ENCODE peak calls at places on chromosomes 6 and 20, in ten cellular contexts. One of them, this sample, is unnamed.

GRCh38 chr20:63955281-63955845 is 853 bp downstream of the UCKL1 start:
- DNase-seq in WERI-Rb-1: no peak
- DNase-seq in PC-3: peak; percentile 35
- DNase-seq in gastrocnemius medialis: peak; percentile 45
- DNase-seq in heart left ventricle: peak; percentile 58
- DNase-seq in left ventricle myocardium inferior: peak; percentile 53
- DNase-seq in HepG2: peak; percentile 33
- DNase-seq in Peyer's patch: peak; percentile 77
- DNase-seq in HCT116: no peak
- DNase-seq in transverse colon: peak; percentile 56
- DNase-seq in this sample: no peak

GRCh38 chr6:166194885-166195860 is 27.5 kb upstream of the TBXT start:
- DNase-seq in Peyer's patch: no peak
- DNase-seq in gastrocnemius medialis: no peak
- DNase-seq in WERI-Rb-1: no peak
- DNase-seq in HepG2: no peak
- DNase-seq in heart left ventricle: no peak
- DNase-seq in HCT116: no peak
- DNase-seq in left ventricle myocardium inferior: no peak
- DNase-seq in PC-3: no peak
- DNase-seq in transverse colon: no peak
- DNase-seq in this sample: no peak

GRCh38 chr6:98286620-98287019 is 547.8 kb upstream of the POU3F2 start:
- DNase-seq in PC-3: no peak
- DNase-seq in HCT116: no peak
- DNase-seq in HepG2: no peak
- DNase-seq in gastrocnemius medialis: no peak
- DNase-seq in left ventricle myocardium inferior: no peak
- DNase-seq in heart left ventricle: no peak
- DNase-seq in Peyer's patch: no peak
- DNase-seq in WERI-Rb-1: no peak
- DNase-seq in transverse colon: no peak
- DNase-seq in this sample: no peak

GRCh38 chr6:11194399-11195274 is 37.8 kb downstream of the NEDD9 start:
- DNase-seq in transverse colon: no peak
- DNase-seq in WERI-Rb-1: no peak
- DNase-seq in PC-3: no peak
- DNase-seq in left ventricle myocardium inferior: no peak
- DNase-seq in heart left ventricle: peak; percentile 46
- DNase-seq in HepG2: no peak
- DNase-seq in gastrocnemius medialis: no peak
- DNase-seq in HCT116: no peak
- DNase-seq in Peyer's patch: no peak
- DNase-seq in this sample: no peak

GRCh38 chr20:24694727-24695528 is 225.5 kb downstream of the SYNDIG1 start:
- DNase-seq in transverse colon: no peak
- DNase-seq in HepG2: no peak
- DNase-seq in PC-3: peak; percentile 18
- DNase-seq in WERI-Rb-1: no peak
- DNase-seq in Peyer's patch: peak; percentile 23
- DNase-seq in heart left ventricle: peak; percentile 46
- DNase-seq in gastrocnemius medialis: no peak
- DNase-seq in left ventricle myocardium inferior: peak; percentile 40
- DNase-seq in HCT116: no peak
- DNase-seq in this sample: no peak

GRCh38 chr6:79949235-79949634 is 1.9 kb upstream of the ELOVL4 start:
- DNase-seq in gastrocnemius medialis: peak; percentile 11
- DNase-seq in transverse colon: peak; percentile 64
- DNase-seq in WERI-Rb-1: peak; percentile 82
- DNase-seq in Peyer's patch: peak; percentile 81
- DNase-seq in PC-3: peak; percentile 66
- DNase-seq in HCT116: peak; percentile 85
- DNase-seq in heart left ventricle: no peak
- DNase-seq in left ventricle myocardium inferior: no peak
- DNase-seq in HepG2: peak; percentile 79
- DNase-seq in this sample: peak; percentile 24

GRCh38 chr6:44593539-44593944 is 206.0 kb downstream of the CDC5L start:
- DNase-seq in HCT116: peak; percentile 54
- DNase-seq in Peyer's patch: peak; percentile 74
- DNase-seq in gastrocnemius medialis: no peak
- DNase-seq in WERI-Rb-1: peak; percentile 85
- DNase-seq in left ventricle myocardium inferior: no peak
- DNase-seq in HepG2: peak; percentile 68
- DNase-seq in heart left ventricle: peak; percentile 18
- DNase-seq in transverse colon: peak; percentile 48
- DNase-seq in PC-3: peak; percentile 74
- DNase-seq in this sample: no peak

GRCh38 chr6:28218312-28219248 is 6.5 kb upstream of the ZSCAN9 start:
- DNase-seq in Peyer's patch: peak; percentile 83
- DNase-seq in PC-3: peak; percentile 60
- DNase-seq in transverse colon: peak; percentile 78
- DNase-seq in WERI-Rb-1: peak; percentile 63
- DNase-seq in heart left ventricle: peak; percentile 87
- DNase-seq in HCT116: no peak
- DNase-seq in HepG2: peak; percentile 70
- DNase-seq in gastrocnemius medialis: peak; percentile 76
- DNase-seq in left ventricle myocardium inferior: peak; percentile 88
- DNase-seq in this sample: no peak

GRCh38 chr20:3235661-3236324 is 3.2 kb downstream of the SLC4A11 start:
- DNase-seq in gastrocnemius medialis: no peak
- DNase-seq in heart left ventricle: no peak
- DNase-seq in WERI-Rb-1: no peak
- DNase-seq in HCT116: no peak
- DNase-seq in PC-3: peak; percentile 92
- DNase-seq in HepG2: no peak
- DNase-seq in Peyer's patch: no peak
- DNase-seq in left ventricle myocardium inferior: no peak
- DNase-seq in transverse colon: no peak
- DNase-seq in this sample: no peak

GRCh38 chr6:137283940-137284910 is 65.0 kb upstream of the IFNGR1 start:
- DNase-seq in left ventricle myocardium inferior: no peak
- DNase-seq in heart left ventricle: no peak
- DNase-seq in HepG2: peak; percentile 16
- DNase-seq in Peyer's patch: no peak
- DNase-seq in transverse colon: no peak
- DNase-seq in gastrocnemius medialis: no peak
- DNase-seq in PC-3: peak; percentile 83
- DNase-seq in HCT116: no peak
- DNase-seq in WERI-Rb-1: no peak
- DNase-seq in this sample: no peak

GRCh38 chr6:13098808-13099570 is 229.3 kb downstream of the TBC1D7 start:
- DNase-seq in HCT116: no peak
- DNase-seq in Peyer's patch: no peak
- DNase-seq in PC-3: no peak
- DNase-seq in HepG2: no peak
- DNase-seq in gastrocnemius medialis: no peak
- DNase-seq in left ventricle myocardium inferior: no peak
- DNase-seq in WERI-Rb-1: no peak
- DNase-seq in heart left ventricle: no peak
- DNase-seq in transverse colon: no peak
- DNase-seq in this sample: no peak

GRCh38 chr20:62339647-62340062 is 27.5 kb downstream of the LAMA5 start:
- DNase-seq in transverse colon: peak; percentile 61
- DNase-seq in HepG2: no peak
- DNase-seq in PC-3: no peak
- DNase-seq in HCT116: no peak
- DNase-seq in WERI-Rb-1: no peak
- DNase-seq in heart left ventricle: no peak
- DNase-seq in gastrocnemius medialis: no peak
- DNase-seq in Peyer's patch: peak; percentile 83
- DNase-seq in left ventricle myocardium inferior: no peak
- DNase-seq in this sample: no peak

GRCh38 chr6:43128926-43129325 is 42.1 kb upstream of the SRF start:
- DNase-seq in left ventricle myocardium inferior: no peak
- DNase-seq in Peyer's patch: no peak
- DNase-seq in HepG2: no peak
- DNase-seq in WERI-Rb-1: no peak
- DNase-seq in gastrocnemius medialis: no peak
- DNase-seq in PC-3: no peak
- DNase-seq in HCT116: no peak
- DNase-seq in transverse colon: no peak
- DNase-seq in heart left ventricle: no peak
- DNase-seq in this sample: no peak

GRCh38 chr6:32173051-32173727 is 2.7 kb downstream of the AGPAT1 start:
- DNase-seq in HCT116: no peak
- DNase-seq in HepG2: no peak
- DNase-seq in WERI-Rb-1: no peak
- DNase-seq in transverse colon: no peak
- DNase-seq in Peyer's patch: no peak
- DNase-seq in left ventricle myocardium inferior: no peak
- DNase-seq in PC-3: no peak
- DNase-seq in gastrocnemius medialis: no peak
- DNase-seq in heart left ventricle: no peak
- DNase-seq in this sample: no peak

GRCh38 chr6:121694389-121695185 is 259.1 kb downstream of the GJA1 start:
- DNase-seq in PC-3: no peak
- DNase-seq in Peyer's patch: no peak
- DNase-seq in transverse colon: no peak
- DNase-seq in WERI-Rb-1: no peak
- DNase-seq in HepG2: no peak
- DNase-seq in gastrocnemius medialis: no peak
- DNase-seq in HCT116: no peak
- DNase-seq in heart left ventricle: no peak
- DNase-seq in left ventricle myocardium inferior: no peak
- DNase-seq in this sample: no peak

GRCh38 chr20:50727792-50728485 is 3.4 kb upstream of the PARD6B start:
- DNase-seq in PC-3: no peak
- DNase-seq in HCT116: no peak
- DNase-seq in gastrocnemius medialis: no peak
- DNase-seq in Peyer's patch: no peak
- DNase-seq in left ventricle myocardium inferior: no peak
- DNase-seq in heart left ventricle: no peak
- DNase-seq in WERI-Rb-1: no peak
- DNase-seq in HepG2: peak; percentile 85
- DNase-seq in transverse colon: no peak
- DNase-seq in this sample: no peak

GRCh38 chr6:36114798-36115408 is 15.4 kb upstream of the MAPK13 start:
- DNase-seq in gastrocnemius medialis: no peak
- DNase-seq in transverse colon: no peak
- DNase-seq in HepG2: no peak
- DNase-seq in HCT116: no peak
- DNase-seq in WERI-Rb-1: no peak
- DNase-seq in Peyer's patch: peak; percentile 36
- DNase-seq in PC-3: no peak
- DNase-seq in left ventricle myocardium inferior: no peak
- DNase-seq in heart left ventricle: no peak
- DNase-seq in this sample: no peak

DNA sequence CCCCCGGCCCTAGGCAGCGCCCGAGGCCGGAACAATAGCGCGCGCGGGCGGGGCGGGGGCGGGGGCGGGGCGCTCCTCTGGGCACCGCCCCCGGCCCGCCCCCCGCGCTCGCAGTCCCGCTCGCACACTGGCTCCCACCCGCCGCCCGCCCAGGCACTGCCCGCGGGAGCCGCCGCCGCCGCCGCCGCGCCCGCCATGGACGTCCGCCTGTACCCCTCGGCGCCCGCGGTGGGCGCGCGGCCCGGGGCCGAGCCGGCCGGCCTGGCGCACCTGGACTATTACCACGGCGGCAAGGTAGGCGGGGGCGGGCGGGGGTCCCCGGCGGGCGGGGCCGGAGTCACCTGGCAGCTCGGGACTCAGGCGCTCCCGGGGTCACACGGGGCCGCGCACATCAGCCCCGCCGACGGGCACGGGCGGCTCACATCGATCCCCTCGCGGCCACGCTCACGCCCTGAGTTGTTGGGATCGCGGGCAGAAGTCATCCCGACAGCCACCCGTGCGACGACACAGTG is at the start of gene TOX2:
- DNase-seq in WERI-Rb-1: no peak
- DNase-seq in HepG2: no peak
- DNase-seq in HCT116: no peak
- DNase-seq in transverse colon: peak; percentile 62
- DNase-seq in gastrocnemius medialis: no peak
- DNase-seq in PC-3: no peak
- DNase-seq in heart left ventricle: peak; percentile 12
- DNase-seq in left ventricle myocardium inferior: peak; percentile 44
- DNase-seq in Peyer's patch: peak; percentile 73
- DNase-seq in this sample: no peak
- H3K27ac ChIP-seq in WERI-Rb-1: no peak within 1 kb of the TSS
- H3K27ac ChIP-seq in HepG2: no peak within 1 kb of the TSS
- H3K27ac ChIP-seq in HCT116: peak within 1 kb of the TSS; percentile 34
- H3K27ac ChIP-seq in transverse colon: no peak within 1 kb of the TSS
- H3K27ac ChIP-seq in gastrocnemius medialis: no peak within 1 kb of the TSS
- H3K27ac ChIP-seq in PC-3: no peak within 1 kb of the TSS
- H3K27ac ChIP-seq in heart left ventricle: no peak within 1 kb of the TSS
- H3K27ac ChIP-seq in left ventricle myocardium inferior: no peak within 1 kb of the TSS
- H3K27ac ChIP-seq in Peyer's patch: no peak within 1 kb of the TSS
- H3K27ac ChIP-seq in this sample: no peak within 1 kb of the TSS

DNA sequence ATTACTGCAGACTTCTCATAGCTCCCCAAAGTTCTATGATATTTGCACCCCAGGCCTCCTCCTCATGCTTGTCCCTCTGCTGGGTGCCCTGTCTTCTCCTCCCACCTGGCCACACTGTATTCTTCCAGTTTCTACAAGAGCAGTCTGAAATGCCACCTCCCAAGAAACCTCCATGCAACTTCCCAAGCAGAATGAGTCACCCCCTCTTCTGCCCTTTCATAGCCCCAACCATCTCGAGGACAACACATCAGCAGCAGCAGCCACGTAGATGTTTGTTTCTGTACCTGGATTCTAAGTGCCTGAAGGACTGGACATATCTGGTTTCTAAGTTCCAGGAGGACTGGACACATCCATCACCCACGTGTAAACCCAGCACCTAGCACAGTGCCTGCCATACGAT is 6.6 kb upstream of the ULBP2 start:
- DNase-seq in WERI-Rb-1: no peak
- DNase-seq in left ventricle myocardium inferior: no peak
- DNase-seq in heart left ventricle: no peak
- DNase-seq in transverse colon: no peak
- DNase-seq in Peyer's patch: no peak
- DNase-seq in PC-3: peak; percentile 60
- DNase-seq in HCT116: no peak
- DNase-seq in HepG2: no peak
- DNase-seq in gastrocnemius medialis: no peak
- DNase-seq in this sample: no peak
- H3K27me3 ChIP-seq in WERI-Rb-1: peaks cover 85% of the 10 kb centered on the region
- H3K27me3 ChIP-seq in left ventricle myocardium inferior: peaks cover 98% of the 10 kb centered on the region
- H3K27me3 ChIP-seq in heart left ventricle: peaks cover 31% of the 10 kb centered on the region
- H3K27me3 ChIP-seq in transverse colon: peaks cover 95% of the 10 kb centered on the region
- H3K27me3 ChIP-seq in Peyer's patch: peaks cover 17% of the 10 kb centered on the region
- H3K27me3 ChIP-seq in PC-3: no peaks in the 10 kb centered on the region
- H3K27me3 ChIP-seq in HCT116: no peaks in the 10 kb centered on the region
- H3K27me3 ChIP-seq in HepG2: peaks cover 71% of the 10 kb centered on the region
- H3K27me3 ChIP-seq in gastrocnemius medialis: peaks cover 64% of the 10 kb centered on the region
- H3K27me3 ChIP-seq in this sample: peaks cover 87% of the 10 kb centered on the region

GRCh38 chr6:41451039-41451438 is 95.1 kb upstream of the FOXP4 start:
- DNase-seq in PC-3: no peak
- DNase-seq in heart left ventricle: peak; percentile 43
- DNase-seq in Peyer's patch: no peak
- DNase-seq in HCT116: no peak
- DNase-seq in HepG2: no peak
- DNase-seq in transverse colon: no peak
- DNase-seq in WERI-Rb-1: peak; percentile 92
- DNase-seq in left ventricle myocardium inferior: no peak
- DNase-seq in gastrocnemius medialis: no peak
- DNase-seq in this sample: no peak
- TF ChIP-seq CTCF in PC-3: peak; percentile 20
- TF ChIP-seq CTCF in heart left ventricle: no peak
- TF ChIP-seq CTCF in Peyer's patch: no peak
- TF ChIP-seq CTCF in HCT116: no peak
- TF ChIP-seq CTCF in HepG2: peak; percentile 64
- TF ChIP-seq CTCF in transverse colon: peak; percentile 4
- TF ChIP-seq CTCF in WERI-Rb-1: peak; percentile 90
- TF ChIP-seq CTCF in left ventricle myocardium inferior: no peak
- TF ChIP-seq CTCF in gastrocnemius medialis: no peak
- TF ChIP-seq CTCF in this sample: no peak

GRCh38 chr6:133609404-133610270 is 279.3 kb upstream of the TCF21 start:
- DNase-seq in HCT116: peak; percentile 85
- DNase-seq in transverse colon: no peak
- DNase-seq in Peyer's patch: peak; percentile 50
- DNase-seq in gastrocnemius medialis: no peak
- DNase-seq in WERI-Rb-1: no peak
- DNase-seq in left ventricle myocardium inferior: no peak
- DNase-seq in HepG2: peak; percentile 88
- DNase-seq in PC-3: peak; percentile 95
- DNase-seq in heart left ventricle: no peak
- DNase-seq in this sample: no peak
- H3K27ac ChIP-seq in HCT116: peak overlapping the region; percentile 73
- H3K27ac ChIP-seq in transverse colon: no peak overlapping the region
- H3K27ac ChIP-seq in Peyer's patch: no peak overlapping the region
- H3K27ac ChIP-seq in gastrocnemius medialis: no peak overlapping the region
- H3K27ac ChIP-seq in WERI-Rb-1: no peak overlapping the region
- H3K27ac ChIP-seq in left ventricle myocardium inferior: no peak overlapping the region
- H3K27ac ChIP-seq in HepG2: no peak overlapping the region
- H3K27ac ChIP-seq in PC-3: peak overlapping the region; percentile 100
- H3K27ac ChIP-seq in heart left ventricle: no peak overlapping the region
- H3K27ac ChIP-seq in this sample: no peak overlapping the region